ENCODE peak calls at places on chromosomes 11 and 22, in nine cellular contexts. X is GM23248; O is transverse colon; L is stomach; N is brain microvascular endothelial cell; Q is CD8-positive, alpha-beta T cell; E is lower lobe of right lung; T is WERI-Rb-1; P is colonic mucosa. K is an unnamed sample. For H3K36me3, the result is how much of the 10 kb centered on the place peaks cover.

GRCh38 chr22:46437990-46438389 is 99.4 kb downstream of the CELSR1 start:
- DNase-seq in X (no peak), O (no peak), L (no peak), N (no peak), Q (no peak), E (no peak), T (no peak), P (no peak), K (no peak)

GRCh38 chr11:12211331-12212065 is 101.1 kb downstream of the MICAL2 start:
- DNase-seq in X (no peak), O (no peak), L (no peak), N (no peak), Q (no peak), E (no peak), T (no peak), P (no peak), K (no peak)

GRCh38 chr22:26450453-26451185 is 21.6 kb downstream of the ASPHD2 start:
- DNase-seq in X (no peak), O (no peak), L (no peak), N (no peak), Q (no peak), E (no peak), T (peak), P (no peak), K (no peak)

GRCh38 chr11:19597876-19598275 is 114.8 kb upstream of the NAV2 start:
- DNase-seq in X (peak), O (no peak), L (no peak), N (no peak), Q (no peak), E (no peak), T (no peak), P (no peak), K (no peak)

GRCh38 chr22:39241632-39242388 is 3.0 kb downstream of the PDGFB start:
- DNase-seq in X (peak), O (no peak), L (no peak), N (no peak), Q (no peak), E (no peak), T (no peak), P (no peak), K (no peak)

GRCh38 chr22:27204817-27205216 is 547.4 kb downstream of the MIAT start:
- DNase-seq in X (no peak), O (no peak), L (no peak), N (no peak), Q (no peak), E (no peak), T (no peak), P (no peak), K (no peak)

GRCh38 chr22:46068908-46069481 is 81.3 kb upstream of the PPARA start:
- DNase-seq in X (peak), O (peak), L (peak), N (no peak), Q (no peak), E (peak), T (no peak), P (no peak), K (no peak)

GRCh38 chr11:43282607-43283440 is 29.0 kb upstream of the API5 start:
- DNase-seq in X (peak), O (peak), L (no peak), N (peak), Q (peak), E (peak), T (peak), P (no peak), K (no peak)

GRCh38 chr22:32764330-32765116 is 37.0 kb upstream of the TIMP3 start:
- DNase-seq in X (peak), O (peak), L (no peak), N (peak), Q (no peak), E (no peak), T (peak), P (peak), K (peak)

GRCh38 chr22:38505595-38506117 is 455 bp downstream of the DDX17 start:
- DNase-seq in X (peak), O (peak), L (peak), N (peak), Q (peak), E (peak), T (peak), P (peak), K (peak)

GRCh38 chr22:19147193-19147780 is 2.8 kb downstream of the GSC2 start:
- DNase-seq in X (no peak), O (no peak), L (no peak), N (no peak), Q (no peak), E (no peak), T (peak), P (no peak), K (no peak)

GRCh38 chr22:30435674-30436126 is 10.1 kb downstream of the MTFP1 start:
- DNase-seq in X (no peak), O (peak), L (peak), N (no peak), Q (peak), E (peak), T (peak), P (peak), K (no peak)

GRCh38 chr11:10902301-10902700 is 44.4 kb upstream of the ZBED5 start:
- DNase-seq in X (no peak), O (no peak), L (no peak), N (no peak), Q (no peak), E (no peak), T (no peak), P (no peak), K (no peak)

GRCh38 chr11:2529173-2529572 is 84.4 kb downstream of the KCNQ1 start:
- DNase-seq in X (no peak), O (peak), L (no peak), N (no peak), Q (no peak), E (peak), T (no peak), P (no peak), K (no peak)

GRCh38 chr11:70873736-70874412 is 378.5 kb downstream of the SHANK2 start:
- DNase-seq in X (no peak), O (no peak), L (no peak), N (no peak), Q (no peak), E (no peak), T (no peak), P (no peak), K (no peak)

GRCh38 chr11:62553839-62554361 is 7.3 kb upstream of the AHNAK start:
- DNase-seq in X (peak), O (peak), L (no peak), N (peak), Q (no peak), E (no peak), T (no peak), P (peak), K (peak)

GRCh38 chr11:125429174-125429707 is 66.8 kb downstream of the FEZ1 start:
- DNase-seq in X (peak), O (peak), L (peak), N (peak), Q (no peak), E (peak), T (peak), P (peak), K (peak)

GRCh38 chr11:132987936-132988335 is 544.4 kb downstream of the OPCML start:
- DNase-seq in X (peak), O (no peak), L (no peak), N (no peak), Q (no peak), E (no peak), T (no peak), P (no peak), K (no peak)

GRCh38 chr22:17698948-17699347 is 60.4 kb downstream of the BCL2L13 start:
- DNase-seq in X (no peak), O (no peak), L (no peak), N (no peak), Q (no peak), E (no peak), T (no peak), P (no peak), K (no peak)
- H3K36me3 ChIP-seq in X (under half), O (under half), L (under half), N (under half), Q (under half), E (under half), T (under half), P (under half), K (under half)

DNA sequence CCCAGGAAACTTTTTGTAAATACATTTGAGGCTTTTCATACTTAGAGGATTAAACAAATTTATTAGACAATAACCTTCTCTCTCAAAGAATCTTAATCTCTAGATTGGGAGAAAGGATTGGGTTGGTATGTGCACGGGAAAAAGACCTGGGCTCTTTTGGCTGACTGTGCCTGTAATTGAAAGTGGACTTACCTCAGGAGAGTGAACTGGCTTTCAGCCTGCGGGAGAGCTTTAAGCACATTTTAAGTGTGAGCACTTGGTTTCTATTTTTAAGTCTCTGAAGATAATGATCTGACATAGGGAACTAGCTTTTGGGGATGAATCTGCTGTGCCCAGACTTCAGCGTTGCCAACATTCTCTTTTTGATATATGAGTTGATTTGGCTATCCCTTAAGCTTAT is 35.8 kb downstream of the UVRAG start:
- DNase-seq in X (peak), O (no peak), L (no peak), N (no peak), Q (no peak), E (no peak), T (no peak), P (no peak), K (no peak)
- H3K27ac ChIP-seq in X (peak), O (no peak), L (peak), N (no peak), Q (no peak), E (peak), T (no peak), P (no peak), K (peak)

GRCh38 chr11:72712876-72713275 is 38.7 kb upstream of the PDE2A start:
- DNase-seq in X (no peak), O (no peak), L (no peak), N (no peak), Q (no peak), E (peak), T (no peak), P (no peak), K (no peak)
- H3K36me3 ChIP-seq in X (under half), O (under half), L (half or more), N (under half), Q (under half), E (half or more), T (under half), P (under half), K (under half)

GRCh38 chr11:68297494-68297811 is 14.9 kb upstream of the LRP5 start:
- DNase-seq in X (no peak), O (no peak), L (no peak), N (no peak), Q (no peak), E (no peak), T (no peak), P (no peak), K (no peak)

GRCh38 chr11:68297052-68297378 is 15.4 kb upstream of the LRP5 start:
- DNase-seq in X (no peak), O (no peak), L (no peak), N (no peak), Q (no peak), E (no peak), T (no peak), P (no peak), K (no peak)

GRCh38 chr11:68296344-68297051 is 15.9 kb upstream of the LRP5 start:
- DNase-seq in X (no peak), O (peak), L (peak), N (no peak), Q (no peak), E (no peak), T (no peak), P (peak), K (no peak)

GRCh38 chr11:68295940-68296339 is 16.5 kb upstream of the LRP5 start:
- DNase-seq in X (no peak), O (no peak), L (no peak), N (no peak), Q (no peak), E (peak), T (no peak), P (no peak), K (no peak)

GRCh38 chr11:68295271-68295670 is 17.1 kb upstream of the LRP5 start:
- DNase-seq in X (no peak), O (no peak), L (no peak), N (no peak), Q (no peak), E (no peak), T (no peak), P (no peak), K (no peak)
- H3K27ac ChIP-seq in X (no peak), O (no peak), L (no peak), N (no peak), Q (no peak), E (no peak), T (no peak), P (no peak), K (no peak)

K was measured in psoas muscle.